ENCODE peak calls at places on chromosomes 4 and X, in four cellular contexts. One of them, this sample, is unnamed.

GRCh38 chrX:68895339-68896250 is 66.8 kb downstream of the EFNB1 start:
- DNase-seq in CD4-positive, alpha-beta memory T cell: no peak
- DNase-seq in ascending aorta: peak
- DNase-seq in left lung: peak
- DNase-seq in this sample: peak

GRCh38 chr4:137905930-137906329 is 336.2 kb downstream of the SLC7A11 start:
- DNase-seq in CD4-positive, alpha-beta memory T cell: no peak
- DNase-seq in left lung: no peak
- DNase-seq in ascending aorta: no peak
- DNase-seq in this sample: no peak

GRCh38 chr4:183920512-183920911 is 15.4 kb downstream of the STOX2 start:
- DNase-seq in ascending aorta: no peak
- DNase-seq in left lung: no peak
- DNase-seq in CD4-positive, alpha-beta memory T cell: no peak
- DNase-seq in this sample: no peak

GRCh38 chr4:143488684-143489083 is 24.8 kb upstream of the SMARCA5 start:
- DNase-seq in left lung: no peak
- DNase-seq in ascending aorta: no peak
- DNase-seq in CD4-positive, alpha-beta memory T cell: no peak
- DNase-seq in this sample: no peak

GRCh38 chr4:54066718-54067129 is 2.3 kb upstream of the CHIC2 start:
- DNase-seq in CD4-positive, alpha-beta memory T cell: no peak
- DNase-seq in left lung: no peak
- DNase-seq in ascending aorta: no peak
- DNase-seq in this sample: no peak

GRCh38 chr4:164572877-164573279 is 181.1 kb upstream of the SMIM31 start:
- DNase-seq in ascending aorta: no peak
- DNase-seq in CD4-positive, alpha-beta memory T cell: no peak
- DNase-seq in left lung: no peak
- DNase-seq in this sample: no peak

GRCh38 chr4:4426511-4427477 is 39.9 kb downstream of the NSG1 start:
- DNase-seq in CD4-positive, alpha-beta memory T cell: no peak
- DNase-seq in ascending aorta: peak
- DNase-seq in left lung: no peak
- DNase-seq in this sample: no peak

GRCh38 chrX:112830540-112830939 is 10.1 kb downstream of the AMOT start:
- DNase-seq in left lung: no peak
- DNase-seq in CD4-positive, alpha-beta memory T cell: no peak
- DNase-seq in ascending aorta: no peak
- DNase-seq in this sample: no peak

GRCh38 chrX:40104649-40105015 is 6.9 kb upstream of the BCOR start:
- DNase-seq in left lung: peak
- DNase-seq in ascending aorta: peak
- DNase-seq in CD4-positive, alpha-beta memory T cell: no peak
- DNase-seq in this sample: no peak

GRCh38 chr4:39621582-39621981 is 17.1 kb downstream of the SMIM14 start:
- DNase-seq in left lung: peak
- DNase-seq in CD4-positive, alpha-beta memory T cell: no peak
- DNase-seq in ascending aorta: peak
- DNase-seq in this sample: peak

GRCh38 chrX:131938749-131939148 is 84.4 kb upstream of the STK26 start:
- DNase-seq in CD4-positive, alpha-beta memory T cell: no peak
- DNase-seq in ascending aorta: no peak
- DNase-seq in left lung: no peak
- DNase-seq in this sample: no peak

GRCh38 chr4:23788460-23788859 is 101.4 kb downstream of the PPARGC1A start:
- DNase-seq in CD4-positive, alpha-beta memory T cell: no peak
- DNase-seq in left lung: no peak
- DNase-seq in ascending aorta: no peak
- DNase-seq in this sample: no peak

GRCh38 chrX:41827886-41828285 is 95.5 kb downstream of the CASK start:
- DNase-seq in left lung: no peak
- DNase-seq in ascending aorta: no peak
- DNase-seq in CD4-positive, alpha-beta memory T cell: no peak
- DNase-seq in this sample: no peak

GRCh38 chrX:150635952-150636351 is 57.2 kb upstream of the MTMR1 start:
- DNase-seq in ascending aorta: no peak
- DNase-seq in left lung: no peak
- DNase-seq in CD4-positive, alpha-beta memory T cell: no peak
- DNase-seq in this sample: no peak

GRCh38 chr4:54657194-54657555 is 582 bp upstream of the KIT start:
- DNase-seq in left lung: no peak
- DNase-seq in CD4-positive, alpha-beta memory T cell: no peak
- DNase-seq in ascending aorta: no peak
- DNase-seq in this sample: no peak

GRCh38 chr4:53688186-53688790 is 97.0 kb upstream of the LNX1 start:
- DNase-seq in CD4-positive, alpha-beta memory T cell: no peak
- DNase-seq in ascending aorta: peak
- DNase-seq in left lung: peak
- DNase-seq in this sample: no peak

GRCh38 chrX:85029043-85029442 is 25.4 kb downstream of the APOOL start:
- DNase-seq in left lung: no peak
- DNase-seq in CD4-positive, alpha-beta memory T cell: no peak
- DNase-seq in ascending aorta: no peak
- DNase-seq in this sample: no peak

GRCh38 chr4:1812720-1813119 is 19.6 kb downstream of the FGFR3 start:
- DNase-seq in left lung: peak
- DNase-seq in ascending aorta: no peak
- DNase-seq in CD4-positive, alpha-beta memory T cell: no peak
- DNase-seq in this sample: no peak

GRCh38 chrX:49922291-49923241 is at the start of gene CLCN5:
- DNase-seq in left lung: peak
- DNase-seq in CD4-positive, alpha-beta memory T cell: peak
- DNase-seq in ascending aorta: peak
- DNase-seq in this sample: peak

GRCh38 chr4:147535161-147535560 is 54.3 kb downstream of the EDNRA start:
- DNase-seq in ascending aorta: no peak
- DNase-seq in left lung: no peak
- DNase-seq in CD4-positive, alpha-beta memory T cell: no peak
- DNase-seq in this sample: no peak

GRCh38 chr4:88382621-88383020 is 4.0 kb downstream of the HERC6 start:
- DNase-seq in CD4-positive, alpha-beta memory T cell: peak
- DNase-seq in ascending aorta: no peak
- DNase-seq in left lung: no peak
- DNase-seq in this sample: no peak

GRCh38 chr4:161664740-161665139 is 499.1 kb downstream of the FSTL5 start:
- DNase-seq in ascending aorta: no peak
- DNase-seq in left lung: no peak
- DNase-seq in CD4-positive, alpha-beta memory T cell: peak
- DNase-seq in this sample: no peak

GRCh38 chr4:56760194-56760593 is 61.3 kb downstream of the SPINK2 start:
- DNase-seq in ascending aorta: no peak
- DNase-seq in left lung: no peak
- DNase-seq in CD4-positive, alpha-beta memory T cell: no peak
- DNase-seq in this sample: no peak

GRCh38 chr4:20074450-20074849 is 177.3 kb upstream of the SLIT2 start:
- DNase-seq in left lung: no peak
- DNase-seq in ascending aorta: no peak
- DNase-seq in CD4-positive, alpha-beta memory T cell: no peak
- DNase-seq in this sample: no peak

GRCh38 chr4:86878640-86879039 is 13.6 kb downstream of the C4orf36 start:
- DNase-seq in CD4-positive, alpha-beta memory T cell: no peak
- DNase-seq in ascending aorta: no peak
- DNase-seq in left lung: no peak
- DNase-seq in this sample: no peak

GRCh38 chr4:54543088-54543795 is 114.5 kb upstream of the KIT start:
- DNase-seq in CD4-positive, alpha-beta memory T cell: no peak
- DNase-seq in ascending aorta: no peak
- DNase-seq in left lung: no peak
- DNase-seq in this sample: no peak

GRCh38 chr4:27010334-27010940 is 149.8 kb downstream of the STIM2 start:
- DNase-seq in ascending aorta: peak
- DNase-seq in left lung: peak
- DNase-seq in CD4-positive, alpha-beta memory T cell: peak
- DNase-seq in this sample: no peak

GRCh38 chr4:180636696-180637095 is 1606.5 kb upstream of the TENM3 start:
- DNase-seq in left lung: no peak
- DNase-seq in CD4-positive, alpha-beta memory T cell: no peak
- DNase-seq in ascending aorta: no peak
- DNase-seq in this sample: no peak

GRCh38 chr4:5751073-5751917 is 40.3 kb downstream of the EVC start:
- DNase-seq in CD4-positive, alpha-beta memory T cell: no peak
- DNase-seq in left lung: no peak
- DNase-seq in ascending aorta: peak
- DNase-seq in this sample: no peak

GRCh38 chr4:86482851-86483490 is 111.1 kb upstream of the PTPN13 start:
- DNase-seq in CD4-positive, alpha-beta memory T cell: no peak
- DNase-seq in left lung: no peak
- DNase-seq in ascending aorta: no peak
- DNase-seq in this sample: no peak

GRCh38 chr4:57119054-57119651 is 9.0 kb upstream of the IGFBP7 start:
- DNase-seq in CD4-positive, alpha-beta memory T cell: no peak
- DNase-seq in left lung: peak
- DNase-seq in ascending aorta: peak
- DNase-seq in this sample: peak

DNA sequence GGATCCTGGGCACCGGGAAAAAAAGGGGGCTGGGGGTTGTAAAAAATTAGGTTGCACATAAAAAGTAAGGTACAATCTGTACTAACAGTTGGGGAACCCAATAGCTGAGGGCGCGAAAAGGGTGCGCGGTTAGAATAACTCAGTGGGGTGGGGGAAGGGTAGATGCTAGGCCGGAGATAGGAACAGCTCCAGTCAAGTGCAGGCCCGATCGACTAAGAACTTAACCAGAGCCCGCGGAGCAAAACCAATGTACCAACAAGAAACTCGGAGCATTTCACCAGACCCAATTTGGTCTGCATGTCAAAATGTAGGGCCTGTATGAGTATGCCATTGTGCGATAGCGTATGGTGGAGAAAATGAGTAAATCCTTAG is 1.3 kb downstream of the HNRNPD start:
- DNase-seq in CD4-positive, alpha-beta memory T cell: peak
- DNase-seq in left lung: peak
- DNase-seq in ascending aorta: no peak
- DNase-seq in this sample: no peak
- H3K27ac ChIP-seq in CD4-positive, alpha-beta memory T cell: peak
- H3K27ac ChIP-seq in left lung: peak
- H3K27ac ChIP-seq in ascending aorta: peak
- H3K27ac ChIP-seq in this sample: no peak

GRCh38 chr4:74206088-74206826 is 48.3 kb downstream of the MTHFD2L start:
- DNase-seq in ascending aorta: no peak
- DNase-seq in CD4-positive, alpha-beta memory T cell: no peak
- DNase-seq in left lung: no peak
- DNase-seq in this sample: no peak
- H3K4me3 ChIP-seq in ascending aorta: peak
- H3K4me3 ChIP-seq in CD4-positive, alpha-beta memory T cell: no peak
- H3K4me3 ChIP-seq in left lung: no peak
- H3K4me3 ChIP-seq in this sample: peak

DNA sequence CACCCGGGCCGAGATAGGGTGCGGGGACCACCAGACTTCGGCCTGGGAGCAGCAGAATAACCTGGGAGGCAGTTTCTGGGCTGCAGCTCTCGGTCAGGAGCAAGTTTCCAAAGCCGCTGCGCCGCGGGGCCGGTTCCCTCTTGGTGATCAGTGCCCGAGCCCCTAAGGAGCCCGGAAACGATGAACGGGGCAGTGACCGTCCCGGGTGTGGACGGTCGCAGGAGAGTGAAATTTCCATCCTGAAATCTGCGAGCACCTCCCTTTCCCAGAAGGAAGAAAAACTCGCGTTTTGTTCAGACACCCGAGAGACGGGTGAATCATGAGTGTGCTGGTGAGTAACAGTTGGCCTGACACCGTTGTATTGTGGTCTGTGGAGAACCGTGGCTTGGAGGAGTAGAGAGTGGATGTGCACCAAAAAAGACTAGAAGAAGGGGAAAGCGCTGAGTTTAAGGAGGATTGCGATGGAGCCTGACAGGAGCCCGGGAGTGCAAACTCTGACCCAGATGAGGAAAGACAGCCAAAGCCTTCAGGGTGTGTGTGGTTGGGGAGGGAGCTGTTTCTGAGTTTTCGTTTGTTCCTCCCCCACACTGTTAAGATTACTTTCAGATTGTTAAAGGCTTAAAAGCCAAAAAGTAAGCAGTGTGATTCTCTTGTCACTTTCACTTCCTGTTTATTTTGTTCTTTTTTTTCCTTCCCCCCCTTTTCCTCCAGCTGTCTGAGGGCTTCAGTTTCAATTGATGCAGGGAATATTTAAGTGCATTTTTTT is 824 bp downstream of the MCUB start:
- DNase-seq in left lung: peak
- DNase-seq in CD4-positive, alpha-beta memory T cell: peak
- DNase-seq in ascending aorta: peak
- DNase-seq in this sample: no peak
- H3K27ac ChIP-seq in left lung: peak
- H3K27ac ChIP-seq in CD4-positive, alpha-beta memory T cell: peak
- H3K27ac ChIP-seq in ascending aorta: peak
- H3K27ac ChIP-seq in this sample: peak

GRCh38 chrX:10769696-10770619 is 149.6 kb upstream of the MID1 start:
- DNase-seq in ascending aorta: no peak
- DNase-seq in left lung: no peak
- DNase-seq in CD4-positive, alpha-beta memory T cell: no peak
- DNase-seq in this sample: no peak
- H3K4me3 ChIP-seq in ascending aorta: peak
- H3K4me3 ChIP-seq in left lung: no peak
- H3K4me3 ChIP-seq in CD4-positive, alpha-beta memory T cell: no peak
- H3K4me3 ChIP-seq in this sample: peak

DNA sequence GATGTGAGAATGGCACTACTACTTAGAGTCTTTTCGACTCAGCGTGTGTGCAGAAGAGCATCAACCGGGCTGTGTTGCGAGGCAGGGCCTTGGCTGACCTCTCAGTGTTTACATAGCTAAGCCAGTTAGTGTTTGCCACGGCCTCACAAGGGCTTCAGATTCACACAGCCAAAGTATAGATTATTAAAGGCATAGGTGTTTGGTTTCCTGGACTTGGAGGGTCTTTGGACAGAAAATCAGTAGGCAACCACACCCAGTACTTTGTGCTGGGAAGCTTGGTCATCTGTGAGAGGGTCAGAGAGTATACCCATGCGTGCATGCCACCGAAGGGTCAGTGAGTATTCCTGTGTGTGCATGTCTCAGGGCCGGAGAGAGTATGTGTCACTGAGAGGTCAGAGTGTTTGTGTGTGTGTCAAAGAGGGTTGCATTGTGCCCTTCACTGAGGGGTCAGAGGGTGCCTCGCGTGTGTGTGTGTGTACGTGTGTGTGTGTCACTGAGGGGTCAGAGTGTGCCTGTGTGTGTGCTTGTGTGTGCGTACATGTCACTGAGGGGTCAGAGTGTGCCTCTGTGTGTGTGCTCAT is 69.7 kb upstream of the MSANTD1 start:
- DNase-seq in CD4-positive, alpha-beta memory T cell: no peak
- DNase-seq in ascending aorta: no peak
- DNase-seq in left lung: no peak
- DNase-seq in this sample: no peak
- H3K27ac ChIP-seq in CD4-positive, alpha-beta memory T cell: no peak
- H3K27ac ChIP-seq in ascending aorta: no peak
- H3K27ac ChIP-seq in left lung: no peak
- H3K27ac ChIP-seq in this sample: no peak

GRCh38 chrX:134375691-134376090 is 84.3 kb upstream of the HPRT1 start:
- DNase-seq in ascending aorta: no peak
- DNase-seq in CD4-positive, alpha-beta memory T cell: no peak
- DNase-seq in left lung: no peak
- DNase-seq in this sample: no peak
- H3K4me3 ChIP-seq in ascending aorta: no peak
- H3K4me3 ChIP-seq in CD4-positive, alpha-beta memory T cell: no peak
- H3K4me3 ChIP-seq in left lung: no peak
- H3K4me3 ChIP-seq in this sample: no peak

This sample was measured in thoracic aorta.